ENCODE peak calls at places on chromosomes 2 and 18, in four cellular contexts. K is endothelial cell, M is progenitor cell of endocrine pancreas, O is A549. I is an unnamed sample.
A peak's percentile ranks its signal among the peaks of the same experiment; 100 is the strongest.

GRCh38 chr2:75752828-75753227 is 42.1 kb upstream of the GCFC2 start:
- DNase-seq in K (no peak), O (no peak), M (no peak), I (no peak)

GRCh38 chr18:3661121-3661520 is 211.1 kb downstream of the TGIF1 start:
- DNase-seq in K (no peak), O (no peak), M (no peak), I (peak; percentile 76)

GRCh38 chr2:135212757-135213156 is 160.7 kb downstream of the RAB3GAP1 start:
- DNase-seq in M (no peak), O (no peak), K (no peak), I (no peak)

GRCh38 chr2:235520787-235521186 is 26.9 kb downstream of the AGAP1 start:
- DNase-seq in M (no peak), O (no peak), K (no peak), I (no peak)

GRCh38 chr18:10232062-10232461 is 222.4 kb upstream of the APCDD1 start:
- DNase-seq in O (no peak), M (no peak), K (no peak), I (no peak)

GRCh38 chr2:101418704-101419663 is 31.7 kb upstream of the CREG2 start:
- DNase-seq in O (peak; percentile 53), K (peak; percentile 62), M (no peak), I (no peak)

GRCh38 chr18:12474876-12475275 is 67.1 kb downstream of the PRELID3A start:
- DNase-seq in K (no peak), O (no peak), M (no peak), I (no peak)

GRCh38 chr18:39620551-39621168 is 2055.1 kb upstream of the CELF4 start:
- DNase-seq in K (no peak), M (no peak), O (no peak), I (no peak)

GRCh38 chr2:58235988-58236387 is 5.1 kb downstream of the FANCL start:
- DNase-seq in K (no peak), M (no peak), O (no peak), I (no peak)

GRCh38 chr2:111627256-111627655 is 256.7 kb downstream of the ANAPC1 start:
- DNase-seq in K (no peak), M (no peak), O (no peak), I (no peak)

GRCh38 chr2:26462511-26463251 is 15.2 kb downstream of the OTOF start:
- DNase-seq in M (no peak), O (peak; percentile 51), K (peak; percentile 73), I (no peak)

GRCh38 chr2:3470166-3470651 is 49.1 kb downstream of the ADI1 start:
- DNase-seq in M (no peak), K (no peak), O (no peak), I (no peak)

GRCh38 chr18:48533340-48534093 is 5.3 kb upstream of the CTIF start:
- DNase-seq in M (no peak), O (no peak), K (no peak), I (no peak)

GRCh38 chr2:26942543-26943295 is 27.7 kb upstream of the MAPRE3 start:
- DNase-seq in K (peak; percentile 77), O (peak; percentile 87), M (peak; percentile 62), I (peak; percentile 58)

GRCh38 chr2:120110507-120110906 is 97.6 kb downstream of the EPB41L5 start:
- DNase-seq in K (no peak), M (no peak), O (no peak), I (no peak)

GRCh38 chr2:158539176-158539895 is 82.6 kb downstream of the PKP4 start:
- DNase-seq in O (no peak), M (no peak), K (no peak), I (no peak)

GRCh38 chr2:46216213-46216612 is 81.0 kb upstream of the EPAS1 start:
- DNase-seq in O (no peak), K (no peak), M (no peak), I (no peak)

GRCh38 chr2:38806001-38806400 is 28.0 kb downstream of the GEMIN6 start:
- DNase-seq in O (no peak), K (no peak), M (no peak), I (no peak)

GRCh38 chr18:21187886-21188285 is 54.1 kb upstream of the GREB1L start:
- DNase-seq in O (no peak), M (no peak), K (no peak), I (no peak)

GRCh38 chr2:157809212-157809611 is 66.9 kb downstream of the ACVR1 start:
- DNase-seq in O (no peak), K (no peak), M (no peak), I (no peak)

GRCh38 chr2:122368576-122369243 is 613.3 kb downstream of the TSN start:
- DNase-seq in K (no peak), M (no peak), O (no peak), I (no peak)

GRCh38 chr2:69272803-69273471 is 114.1 kb downstream of the GFPT1 start:
- DNase-seq in M (no peak), O (no peak), K (no peak), I (no peak)

GRCh38 chr2:151762694-151763093 is 28.4 kb upstream of the NEB start:
- DNase-seq in K (no peak), O (no peak), M (no peak), I (no peak)

GRCh38 chr2:194992648-194993047 is 664.4 kb upstream of the SLC39A10 start:
- DNase-seq in K (no peak), O (no peak), M (no peak), I (no peak)

DNA sequence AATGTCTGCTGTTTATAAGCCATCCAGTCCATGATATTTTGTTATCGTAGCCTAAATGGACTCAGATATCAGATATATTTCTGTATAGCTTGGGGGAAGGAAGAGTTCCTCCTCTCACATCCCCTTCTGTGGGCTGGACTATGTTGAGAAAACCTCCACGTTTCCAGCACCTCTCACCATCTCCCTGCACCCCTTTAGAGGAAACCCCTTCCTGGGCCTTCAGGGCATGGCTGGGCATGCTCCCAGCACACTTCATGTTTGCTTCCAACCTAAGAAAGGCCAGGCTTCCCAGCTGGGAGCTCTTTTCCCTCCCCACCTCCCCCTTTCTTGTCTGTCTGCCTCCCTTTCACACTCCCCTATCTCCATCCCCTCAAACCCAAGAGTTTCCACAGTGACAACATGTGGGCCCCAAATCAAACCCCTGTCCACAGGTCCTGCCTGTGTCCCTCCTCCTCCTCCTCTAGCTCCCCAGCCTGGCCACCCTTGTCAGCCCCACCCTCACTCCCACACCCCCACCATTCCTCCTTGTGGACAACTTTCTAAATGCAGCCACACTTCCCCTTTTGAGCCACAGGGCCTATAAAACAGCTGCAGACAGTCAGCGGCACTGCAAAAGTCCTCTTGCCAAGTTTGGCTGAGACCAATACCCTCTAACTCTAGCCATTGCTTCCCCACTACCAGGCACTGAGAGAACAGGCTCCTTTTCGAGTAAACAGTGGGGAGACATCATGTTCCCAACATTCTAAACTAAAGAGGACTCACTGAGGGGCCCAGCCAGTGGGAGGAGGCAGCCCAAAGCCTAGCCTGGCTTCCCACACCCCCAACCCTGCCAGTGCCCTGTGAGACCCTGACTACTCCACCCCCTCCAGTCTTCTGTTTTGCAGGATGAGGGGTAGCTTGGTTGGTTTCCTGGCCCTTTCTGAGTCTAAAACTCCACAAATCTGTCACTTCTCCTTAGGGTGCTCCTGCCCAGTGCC is 120.5 kb downstream of the ZFP36L2 start:
- DNase-seq in K (no peak), O (peak; percentile 58), M (no peak), I (peak; percentile 77)
- TF ChIP-seq CTCF in K (peak; percentile 16), O (no peak), M (peak; percentile 18), I (peak; percentile 67)

GRCh38 chr2:144455979-144456378 is 63.9 kb downstream of the ZEB2 start:
- DNase-seq in K (no peak), M (no peak), O (no peak), I (no peak)

GRCh38 chr2:144453486-144454158 is 66.3 kb downstream of the ZEB2 start:
- DNase-seq in K (no peak), M (no peak), O (no peak), I (no peak)

GRCh38 chr2:144453039-144453336 is 66.9 kb downstream of the ZEB2 start:
- DNase-seq in K (peak; percentile 9), O (no peak), M (no peak), I (no peak)

GRCh38 chr2:144456680-144457079 is 63.2 kb downstream of the ZEB2 start:
- DNase-seq in O (peak; percentile 9), K (no peak), M (no peak), I (peak; percentile 85)

GRCh38 chr2:144454466-144455287 is 65.2 kb downstream of the ZEB2 start:
- DNase-seq in M (no peak), O (no peak), K (no peak), I (no peak)
- TF ChIP-seq CTCF in M (no peak), O (no peak), K (no peak), I (no peak)

GRCh38 chr18:64409511-64409910 is 260.6 kb upstream of the LINC00305 start:
- DNase-seq in M (no peak), O (no peak), K (peak; percentile 25), I (no peak)
- TF ChIP-seq CTCF in M (peak; percentile 54), O (no peak), K (peak; percentile 62), I (peak; percentile 33)

DNA sequence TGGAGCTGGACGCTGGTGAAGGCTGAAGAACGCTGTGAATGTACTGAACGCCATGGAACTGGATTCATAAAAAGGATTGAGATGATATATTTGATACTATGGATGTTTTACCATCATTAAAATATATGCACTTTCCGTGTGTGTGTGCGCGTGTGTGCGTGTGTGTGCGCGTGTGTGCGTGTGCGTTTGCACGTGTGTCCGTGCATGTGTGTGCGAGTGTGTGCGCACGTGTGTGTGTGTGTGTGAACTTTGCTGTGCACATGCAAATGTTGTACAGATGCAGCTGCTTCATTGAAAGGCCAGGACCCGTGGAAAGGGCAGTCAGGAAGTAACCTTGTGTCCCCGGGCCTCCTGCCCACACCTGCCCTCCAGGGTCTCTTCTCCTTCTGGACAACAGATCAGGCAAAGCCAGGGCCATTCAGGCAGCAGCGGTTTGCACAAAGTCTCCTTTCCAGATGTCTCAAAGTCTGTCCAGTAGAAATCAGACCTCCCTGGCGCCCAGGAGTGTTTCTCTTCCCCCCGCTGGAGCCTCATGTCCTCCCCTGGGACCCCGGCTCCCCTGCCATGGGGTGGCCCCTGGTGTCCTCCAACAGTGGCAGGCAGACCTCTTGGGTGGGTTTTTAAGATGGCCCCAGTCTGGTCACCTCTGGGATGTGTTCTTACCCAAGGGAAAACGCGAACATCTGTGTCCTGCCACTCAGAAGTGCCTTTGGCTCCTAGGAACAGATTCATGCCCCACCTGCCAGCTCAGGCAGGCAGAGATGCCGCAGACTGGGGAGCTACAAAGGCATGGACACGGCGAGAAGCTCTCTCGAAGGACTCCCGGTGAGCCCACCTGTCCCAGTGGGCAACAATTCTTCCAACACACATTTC is 86.1 kb upstream of the GPC1 start:
- DNase-seq in K (no peak), M (no peak), O (no peak), I (peak; percentile 38)
- TF ChIP-seq CTCF in K (no peak), M (no peak), O (no peak), I (no peak)

GRCh38 chr18:7164610-7165009 is 47.0 kb upstream of the LAMA1 start:
- DNase-seq in K (peak; percentile 15), O (peak; percentile 6), M (no peak), I (no peak)
- TF ChIP-seq CTCF in K (no peak), O (no peak), M (peak; percentile 38), I (no peak)

DNA sequence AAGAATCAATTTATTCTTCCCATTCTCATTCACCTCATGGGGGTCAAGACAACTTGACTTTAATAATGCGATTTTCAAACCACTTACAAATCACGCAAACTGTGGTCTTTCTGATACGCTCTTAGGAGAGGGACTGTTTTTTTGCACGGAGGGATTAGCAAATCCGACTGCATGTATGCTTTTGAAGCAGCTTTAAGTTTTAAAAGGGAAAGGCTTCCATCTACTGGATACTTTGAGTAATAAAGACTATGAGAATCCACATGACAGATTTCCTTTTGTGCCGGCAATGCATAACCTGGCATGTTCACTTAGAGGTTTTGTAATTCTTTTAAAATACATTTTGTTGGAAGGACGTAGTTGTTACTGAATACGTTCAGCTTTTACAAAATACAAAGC is 322.9 kb upstream of the KCNJ3 start:
- DNase-seq in O (peak; percentile 9), M (no peak), K (no peak), I (no peak)
- TF ChIP-seq CTCF in O (peak; percentile 79), M (peak; percentile 67), K (peak; percentile 43), I (no peak)